ENCODE peak calls at places on chromosomes 13 and 19, in four cellular contexts. E is GM23338, N is GM12878, L is neural progenitor cell. T is an unnamed sample.

GRCh38 chr19:33905937-33906577 is 109.4 kb downstream of the KCTD15 start:
- DNase-seq in E (peak; percentile 89), N (no peak), L (peak; percentile 77), T (peak; percentile 35)

GRCh38 chr19:53812335-53812734 is 11.8 kb downstream of the NLRP12 start:
- DNase-seq in E (peak; percentile 70), N (no peak), L (peak; percentile 41), T (peak; percentile 12)

GRCh38 chr19:58416631-58417030 is 8.2 kb downstream of the ZNF584 start:
- DNase-seq in E (no peak), N (no peak), L (no peak), T (no peak)

GRCh38 chr19:38049105-38049649 is 142.2 kb downstream of the SIPA1L3 start:
- DNase-seq in E (no peak), N (peak; percentile 93), L (no peak), T (no peak)

GRCh38 chr13:96968027-96968426 is 26.2 kb downstream of the OXGR1 start:
- DNase-seq in E (no peak), N (no peak), L (no peak), T (no peak)

GRCh38 chr19:34120846-34121639 is 51.3 kb upstream of the LSM14A start:
- DNase-seq in E (peak; percentile 77), N (no peak), L (peak; percentile 60), T (peak; percentile 62)

GRCh38 chr13:108645376-108645775 is 16.0 kb downstream of the MYO16 start:
- DNase-seq in E (no peak), N (no peak), L (no peak), T (no peak)

GRCh38 chr13:114282143-114282685 is 813 bp downstream of the UPF3A start:
- DNase-seq in E (peak; percentile 82), N (peak; percentile 23), L (peak; percentile 72), T (peak; percentile 90)

GRCh38 chr19:52917531-52917930 is 5.7 kb downstream of the ZNF888 start:
- DNase-seq in E (no peak), N (no peak), L (no peak), T (no peak)

DNA sequence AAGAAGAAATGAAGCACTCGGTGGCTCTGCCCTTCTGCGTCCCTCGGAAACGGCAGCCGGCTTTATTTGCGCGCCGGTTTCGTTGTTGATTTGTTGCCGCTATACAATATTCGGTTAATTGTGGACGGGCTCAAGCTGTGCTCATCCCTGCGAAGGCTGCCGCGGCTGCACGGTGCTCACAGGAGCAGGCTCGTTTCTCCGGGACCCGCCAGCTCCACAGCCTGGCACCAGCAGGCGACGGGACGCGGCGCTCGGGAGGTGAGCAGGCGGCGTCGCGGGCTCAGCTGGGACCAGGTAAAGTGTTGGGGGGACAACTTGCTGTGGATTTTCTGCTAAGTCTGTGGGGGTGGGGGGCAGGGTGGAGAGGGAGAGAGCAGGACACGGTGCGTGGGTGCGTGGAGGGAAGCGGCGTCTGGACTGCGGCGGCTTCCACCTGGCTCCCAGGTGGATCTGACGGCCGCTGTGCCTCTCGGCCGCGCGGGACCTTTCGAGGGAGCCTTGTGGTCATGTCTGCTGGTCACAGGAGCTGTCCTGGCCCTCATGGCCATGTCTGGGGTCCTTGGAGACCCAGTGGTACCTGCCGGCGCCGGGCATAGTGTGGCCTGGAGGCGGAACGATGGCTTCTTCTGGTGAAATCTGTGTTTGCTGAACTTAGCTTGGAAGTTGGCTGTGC is 90.9 kb downstream of the TEX29 start:
- DNase-seq in E (peak; percentile 22), N (no peak), L (peak; percentile 6), T (no peak)
- TF ChIP-seq EZH2 in E (no peak), N (no peak), L (no peak), T (no peak)

GRCh38 chr13:110913322-110913721 is 1.5 kb downstream of the ANKRD10 start:
- DNase-seq in E (no peak), N (no peak), L (peak; percentile 18), T (peak; percentile 42)

GRCh38 chr13:110913911-110914292 is 967 bp downstream of the ANKRD10 start:
- DNase-seq in E (peak; percentile 51), N (no peak), L (no peak), T (peak; percentile 79)

GRCh38 chr13:110910013-110910890 is 4.6 kb downstream of the ANKRD10 start:
- DNase-seq in E (no peak), N (no peak), L (no peak), T (no peak)

GRCh38 chr13:110912651-110913051 is 2.2 kb downstream of the ANKRD10 start:
- DNase-seq in E (no peak), N (no peak), L (peak; percentile 43), T (peak; percentile 78)

GRCh38 chr13:110911880-110912279 is 3.0 kb downstream of the ANKRD10 start:
- DNase-seq in E (no peak), N (no peak), L (no peak), T (peak; percentile 53)
- H3K4me1 ChIP-seq in E (peaks cover 59% of the 10 kb centered on the region), N (peaks cover 16% of the 10 kb centered on the region), L (peaks cover 39% of the 10 kb centered on the region), T (peaks cover 36% of the 10 kb centered on the region)

GRCh38 chr13:95234242-95234641 is 67.0 kb downstream of the ABCC4 start:
- DNase-seq in E (no peak), N (no peak), L (no peak), T (no peak)

GRCh38 chr13:95237310-95237870 is 63.9 kb downstream of the ABCC4 start:
- DNase-seq in E (no peak), N (no peak), L (no peak), T (no peak)

GRCh38 chr13:95236774-95237173 is 64.5 kb downstream of the ABCC4 start:
- DNase-seq in E (no peak), N (no peak), L (no peak), T (no peak)

GRCh38 chr13:95235199-95235726 is 66.0 kb downstream of the ABCC4 start:
- DNase-seq in E (no peak), N (no peak), L (no peak), T (no peak)

GRCh38 chr13:95235944-95236343 is 65.3 kb downstream of the ABCC4 start:
- DNase-seq in E (peak; percentile 4), N (no peak), L (no peak), T (no peak)
- H3K27ac ChIP-seq in E (no peak overlapping the region), N (no peak overlapping the region), L (no peak overlapping the region), T (no peak overlapping the region)

GRCh38 chr13:99965329-99966000 is 6.1 kb downstream of the ZIC5 start:
- DNase-seq in E (no peak), N (no peak), L (no peak), T (no peak)

GRCh38 chr13:99969368-99969933 is 2.1 kb downstream of the ZIC5 start:
- DNase-seq in E (no peak), N (no peak), L (peak; percentile 58), T (no peak)

GRCh38 chr13:99968521-99969367 is 2.8 kb downstream of the ZIC5 start:
- DNase-seq in E (peak; percentile 68), N (no peak), L (peak; percentile 70), T (peak; percentile 53)

GRCh38 chr13:99967884-99968520 is 3.6 kb downstream of the ZIC5 start:
- DNase-seq in E (peak; percentile 51), N (no peak), L (peak; percentile 57), T (no peak)

GRCh38 chr13:99967498-99967883 is 4.1 kb downstream of the ZIC5 start:
- DNase-seq in E (no peak), N (no peak), L (peak; percentile 18), T (no peak)
- TF ChIP-seq EZH2 in E (no peak), N (no peak), L (no peak), T (no peak)

DNA sequence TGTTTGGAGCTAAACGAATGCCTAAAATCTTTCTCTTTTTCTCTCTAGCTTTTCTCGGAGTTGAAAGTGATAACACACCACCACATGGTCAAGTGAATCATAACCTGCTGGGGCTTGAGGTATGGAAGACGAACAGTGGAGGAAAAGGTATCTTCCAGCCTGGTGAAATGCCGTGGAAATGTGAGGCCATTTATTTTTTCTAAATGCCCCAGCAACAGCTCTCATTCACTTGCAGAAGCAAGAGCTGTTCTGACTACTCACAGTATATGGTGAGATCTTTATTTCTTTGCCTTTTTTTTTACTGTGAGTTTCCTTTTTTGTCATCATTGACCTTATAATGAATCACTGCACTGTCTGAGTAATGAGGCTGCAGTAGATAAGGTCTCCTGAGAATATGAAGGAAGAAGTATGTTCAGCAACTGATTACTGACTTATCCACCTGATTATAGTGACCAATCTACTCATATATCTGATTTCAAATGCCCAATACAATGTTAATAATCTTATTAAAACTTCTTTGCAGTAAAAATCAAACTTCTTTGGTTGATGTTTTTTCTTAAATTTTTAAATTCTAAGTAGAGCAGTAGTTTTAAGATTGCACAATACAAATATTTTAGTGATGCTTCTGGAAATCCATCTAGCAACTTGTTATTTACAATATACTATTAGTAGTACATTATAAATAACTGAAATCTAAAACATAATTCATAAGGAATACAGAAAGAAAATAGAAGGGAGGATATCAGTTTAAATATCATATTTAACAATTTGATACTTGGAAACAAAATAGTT is 569.9 kb downstream of the PCDH9 start:
- DNase-seq in E (no peak), N (no peak), L (no peak), T (peak; percentile 2)
- H3K4me1 ChIP-seq in E (peaks cover 3% of the 10 kb centered on the region), N (no peaks in the 10 kb centered on the region), L (peaks cover 34% of the 10 kb centered on the region), T (no peaks in the 10 kb centered on the region)

DNA sequence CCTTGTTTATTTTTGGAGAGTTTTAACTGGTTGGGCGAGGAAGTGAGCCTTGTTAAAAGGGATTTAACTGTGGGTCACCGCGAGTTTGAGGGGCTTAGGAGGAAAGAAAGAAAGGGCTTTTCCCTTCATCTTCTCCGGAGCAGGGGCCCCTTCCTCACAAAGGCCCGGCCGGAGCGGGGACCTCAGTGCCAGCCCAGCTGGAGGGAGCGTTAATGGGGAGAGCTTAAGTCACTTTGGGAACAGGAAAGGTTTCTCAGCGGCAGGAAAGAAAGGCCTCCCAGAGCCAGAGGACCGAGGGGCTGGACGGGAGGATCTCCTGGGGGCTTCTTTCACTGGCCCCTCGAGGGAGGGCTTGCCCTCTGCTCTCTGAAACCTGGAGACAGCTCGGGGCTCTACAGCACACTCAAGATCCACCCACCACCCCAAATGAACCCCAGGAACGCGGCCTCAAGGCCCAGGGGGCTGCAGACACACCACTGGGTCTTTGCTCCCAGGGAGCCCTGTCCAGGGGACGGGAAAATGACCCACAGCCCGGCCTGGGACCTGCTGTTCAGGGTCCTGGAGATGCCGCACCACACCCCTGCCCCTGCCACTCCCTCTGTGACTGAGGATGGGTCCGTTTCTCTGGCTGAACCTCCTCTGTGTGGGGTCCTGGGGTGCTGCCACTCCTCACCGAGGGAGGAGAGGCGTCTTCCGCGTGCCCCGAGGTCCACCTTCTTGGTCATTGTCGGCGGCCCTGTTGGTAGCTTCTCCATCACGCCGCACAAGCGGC is 128.3 kb downstream of the URI1 start:
- DNase-seq in E (no peak), N (no peak), L (peak; percentile 95), T (no peak)
- H3K27ac ChIP-seq in E (no peak overlapping the region), N (no peak overlapping the region), L (peak overlapping the region; percentile 97), T (no peak overlapping the region)

DNA sequence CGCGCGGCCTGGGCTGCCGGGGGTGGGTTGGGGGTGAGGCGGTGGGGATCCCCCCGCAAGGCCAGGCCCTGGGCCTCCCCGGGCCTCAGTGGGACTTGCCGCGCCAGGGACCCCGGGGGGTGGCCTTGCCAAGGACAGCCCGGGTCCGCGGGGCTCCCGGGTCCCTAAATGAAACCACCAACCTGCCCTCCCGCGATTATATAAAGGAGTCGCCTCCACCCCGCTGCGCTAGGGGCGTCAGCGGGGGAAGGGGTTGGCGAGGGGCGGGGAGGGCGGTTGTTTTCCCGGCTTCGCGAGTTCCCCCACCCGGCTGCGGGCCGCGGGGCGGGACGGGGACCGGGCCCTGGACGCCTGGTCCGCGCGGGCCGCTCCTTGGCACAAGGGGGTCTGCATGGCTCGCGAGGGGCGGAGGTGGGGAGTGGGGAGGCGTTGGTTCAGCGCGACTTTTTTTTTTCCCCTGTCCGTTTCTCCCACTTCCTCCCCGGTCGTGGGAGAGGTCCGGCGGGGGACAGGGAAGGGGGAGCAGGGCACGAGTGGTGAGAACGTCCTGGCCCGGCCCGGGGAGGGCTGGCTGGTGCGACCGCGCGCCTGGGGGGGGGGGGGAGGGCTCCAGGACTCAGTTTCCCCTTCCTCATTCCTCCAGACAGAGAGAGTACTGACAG is 828 bp upstream of the ZBTB7A start:
- DNase-seq in E (no peak), N (no peak), L (peak; percentile 64), T (peak; percentile 36)
- TF ChIP-seq EZH2 in E (no peak), N (no peak), L (peak; percentile 91), T (no peak)

GRCh38 chr13:40597735-40598365 is 68.6 kb downstream of the FOXO1 start:
- DNase-seq in E (peak; percentile 43), N (no peak), L (peak; percentile 15), T (no peak)
- H3K4me1 ChIP-seq in E (peaks cover 81% of the 10 kb centered on the region), N (peaks cover 13% of the 10 kb centered on the region), L (no peaks in the 10 kb centered on the region), T (no peaks in the 10 kb centered on the region)

T was measured in GM23248.